ENCODE peak calls at places on chromosome 20, in four cellular contexts. X, G, P and R are unnamed samples.

GRCh38 chr20:41530923-41531322 is 87.3 kb downstream of the CHD6 start:
- DNase-seq in X (no peak), P (no peak), G (no peak), R (no peak)

GRCh38 chr20:33249456-33249855 is 13.7 kb downstream of the BPIFA1 start:
- DNase-seq in G (no peak), X (no peak), P (peak; percentile 62), R (no peak)

GRCh38 chr20:58616411-58616810 is 34.7 kb upstream of the STX16 start:
- DNase-seq in G (no peak), P (no peak), X (no peak), R (no peak)

GRCh38 chr20:2701671-2702081 is 9.1 kb downstream of the EBF4 start:
- DNase-seq in P (no peak), G (no peak), X (no peak), R (no peak)

GRCh38 chr20:61048292-61048691 is 203.8 kb upstream of the CDH4 start:
- DNase-seq in P (no peak), G (no peak), X (no peak), R (no peak)

GRCh38 chr20:38685853-38686473 is 38.3 kb upstream of the SLC32A1 start:
- DNase-seq in P (no peak), G (no peak), X (no peak), R (peak; percentile 11)

GRCh38 chr20:577167-577791 is 32.8 kb downstream of the TCF15 start:
- DNase-seq in P (peak; percentile 28), X (no peak), G (no peak), R (no peak)

GRCh38 chr20:58228103-58228483 is 360 bp downstream of the ANKRD60 start:
- DNase-seq in X (no peak), P (no peak), G (no peak), R (no peak)

GRCh38 chr20:30484009-30484748 is 773.3 kb upstream of the DEFB115 start:
- DNase-seq in X (no peak), P (no peak), G (no peak), R (no peak)

GRCh38 chr20:31835554-31835953 is 9.8 kb downstream of the FOXS1 start:
- DNase-seq in G (no peak), P (no peak), X (no peak), R (no peak)

GRCh38 chr20:46361386-46361785 is 45.0 kb downstream of the ELMO2 start:
- DNase-seq in G (no peak), X (no peak), P (no peak), R (no peak)

GRCh38 chr20:23117738-23118137 is 31.6 kb upstream of the CD93 start:
- DNase-seq in P (no peak), X (no peak), G (no peak), R (no peak)

GRCh38 chr20:33991498-33991897 is 2.2 kb upstream of the RALY start:
- DNase-seq in G (no peak), X (no peak), P (no peak), R (no peak)

GRCh38 chr20:51810155-51811039 is 8.1 kb upstream of the SALL4 start:
- DNase-seq in P (no peak), X (no peak), G (no peak), R (no peak)

GRCh38 chr20:36399147-36399968 is 93.2 kb downstream of the DLGAP4 start:
- DNase-seq in G (no peak), P (peak; percentile 81), X (no peak), R (no peak)

GRCh38 chr20:3652217-3652616 is 11.0 kb downstream of the GFRA4 start:
- DNase-seq in P (no peak), X (no peak), G (no peak), R (no peak)

GRCh38 chr20:62910217-62910766 is 16.0 kb downstream of the DIDO1 start:
- DNase-seq in G (no peak), P (no peak), X (no peak), R (no peak)

GRCh38 chr20:6590891-6591679 is 176.4 kb upstream of the BMP2 start:
- DNase-seq in G (no peak), X (peak; percentile 35), P (no peak), R (peak; percentile 36)

GRCh38 chr20:30921286-30922071 is 336.0 kb upstream of the DEFB115 start:
- DNase-seq in P (no peak), X (no peak), G (no peak), R (no peak)

GRCh38 chr20:42567409-42567808 is 622.3 kb downstream of the PTPRT start:
- DNase-seq in P (no peak), G (no peak), X (no peak), R (no peak)

GRCh38 chr20:22312744-22313346 is 271.5 kb downstream of the FOXA2 start:
- DNase-seq in P (peak; percentile 34), G (no peak), X (no peak), R (no peak)

GRCh38 chr20:55893031-55893430 is 112.3 kb downstream of the CBLN4 start:
- DNase-seq in G (no peak), P (no peak), X (no peak), R (no peak)

GRCh38 chr20:31708839-31709534 is 13.7 kb downstream of the BCL2L1 start:
- DNase-seq in G (no peak), P (no peak), X (no peak), R (no peak)

GRCh38 chr20:48065833-48066232 is 280.6 kb upstream of the SULF2 start:
- DNase-seq in G (no peak), P (no peak), X (no peak), R (no peak)

GRCh38 chr20:4513720-4514119 is 208.0 kb upstream of the PRND start:
- DNase-seq in X (no peak), G (no peak), P (no peak), R (no peak)

GRCh38 chr20:52972190-52972937 is at the start of gene TSHZ2:
- DNase-seq in G (no peak), X (no peak), P (peak; percentile 44), R (no peak)

GRCh38 chr20:15613530-15613929 is 959.7 kb downstream of the KIF16B start:
- DNase-seq in X (no peak), G (no peak), P (no peak), R (no peak)

GRCh38 chr20:14634666-14635065 is 297.3 kb upstream of the FLRT3 start:
- DNase-seq in X (no peak), G (no peak), P (no peak), R (no peak)

GRCh38 chr20:35007413-35007812 is 51.7 kb downstream of the MYH7B start:
- DNase-seq in P (no peak), G (no peak), X (no peak), R (no peak)

GRCh38 chr20:38067717-38068365 is 34.3 kb downstream of the RPRD1B start:
- DNase-seq in X (no peak), G (no peak), P (no peak), R (no peak)